ENCODE peak calls at places on chromosomes 6 and 20, in six cellular contexts. Z is breast epithelium; G is IMR-90; K is gastrocnemius medialis; Q is CD8-positive, alpha-beta T cell; V is upper lobe of right lung. E is an unnamed sample. For H3K9me3, the result is how much of the 10 kb centered on the place peaks cover.

GRCh38 chr6:93676506-93676905 is 257.1 kb upstream of the EPHA7 start:
- DNase-seq in Z (no peak), G (no peak), K (no peak), Q (no peak), V (no peak), E (no peak)

GRCh38 chr6:43759157-43759925 is 10.7 kb upstream of the VEGFA start:
- DNase-seq in Z (no peak), G (no peak), K (no peak), Q (no peak), V (no peak), E (no peak)

GRCh38 chr20:37249304-37249703 is 12.3 kb downstream of the GHRH start:
- DNase-seq in Z (no peak), G (no peak), K (no peak), Q (no peak), V (no peak), E (no peak)

GRCh38 chr6:169044376-169045230 is 209.0 kb downstream of the THBS2 start:
- DNase-seq in Z (no peak), G (no peak), K (no peak), Q (no peak), V (peak), E (no peak)

GRCh38 chr20:63553933-63554290 is at the start of gene FNDC11:
- DNase-seq in Z (no peak), G (no peak), K (no peak), Q (no peak), V (peak), E (peak)

GRCh38 chr6:150752409-150752808 is 113.1 kb upstream of the MTHFD1L start:
- DNase-seq in Z (no peak), G (no peak), K (no peak), Q (no peak), V (no peak), E (no peak)

GRCh38 chr6:166786704-166787293 is 159.7 kb upstream of the RPS6KA2 start:
- DNase-seq in Z (no peak), G (peak), K (no peak), Q (no peak), V (no peak), E (no peak)

GRCh38 chr6:169498887-169499513 is 202.8 kb downstream of the WDR27 start:
- DNase-seq in Z (no peak), G (peak), K (no peak), Q (no peak), V (no peak), E (no peak)

GRCh38 chr20:63635431-63636141 is 8.7 kb upstream of the GMEB2 start:
- DNase-seq in Z (no peak), G (no peak), K (no peak), Q (peak), V (peak), E (peak)

GRCh38 chr6:63883597-63883996 is 248.0 kb downstream of the PHF3 start:
- DNase-seq in Z (no peak), G (no peak), K (no peak), Q (no peak), V (no peak), E (no peak)

GRCh38 chr20:9147553-9148024 is 78.7 kb downstream of the PLCB4 start:
- DNase-seq in Z (no peak), G (peak), K (no peak), Q (no peak), V (no peak), E (no peak)

GRCh38 chr6:30752164-30752927 is 8.0 kb upstream of the IER3 start:
- DNase-seq in Z (peak), G (peak), K (peak), Q (no peak), V (peak), E (no peak)

GRCh38 chr6:111754423-111754822 is 118.8 kb downstream of the FYN start:
- DNase-seq in Z (no peak), G (no peak), K (no peak), Q (no peak), V (no peak), E (no peak)

GRCh38 chr20:36210561-36210960 is 25.7 kb upstream of the AAR2 start:
- DNase-seq in Z (no peak), G (no peak), K (no peak), Q (no peak), V (no peak), E (no peak)

GRCh38 chr6:89311853-89312531 is 3.1 kb downstream of the GABRR2 start:
- DNase-seq in Z (no peak), G (peak), K (no peak), Q (no peak), V (no peak), E (no peak)

GRCh38 chr6:102387351-102388033 is 994.0 kb downstream of the GRIK2 start:
- DNase-seq in Z (no peak), G (no peak), K (no peak), Q (no peak), V (no peak), E (no peak)

GRCh38 chr6:32700391-32701040 is 34.1 kb upstream of the HLA-DQB1 start:
- DNase-seq in Z (no peak), G (peak), K (peak), Q (no peak), V (no peak), E (no peak)

GRCh38 chr20:11159728-11160127 is 485.9 kb upstream of the JAG1 start:
- DNase-seq in Z (no peak), G (peak), K (no peak), Q (no peak), V (no peak), E (no peak)

GRCh38 chr20:13008761-13009681 is at the start of gene SPTLC3:
- DNase-seq in Z (peak), G (peak), K (no peak), Q (no peak), V (no peak), E (no peak)

GRCh38 chr6:13457577-13457976 is 29.8 kb downstream of the GFOD1 start:
- DNase-seq in Z (no peak), G (peak), K (no peak), Q (no peak), V (no peak), E (no peak)

GRCh38 chr6:166032366-166033171 is 135.1 kb downstream of the TBXT start:
- DNase-seq in Z (no peak), G (peak), K (peak), Q (no peak), V (no peak), E (no peak)

GRCh38 chr6:68559052-68559451 is 76.0 kb upstream of the ADGRB3 start:
- DNase-seq in Z (no peak), G (no peak), K (no peak), Q (no peak), V (no peak), E (no peak)

DNA sequence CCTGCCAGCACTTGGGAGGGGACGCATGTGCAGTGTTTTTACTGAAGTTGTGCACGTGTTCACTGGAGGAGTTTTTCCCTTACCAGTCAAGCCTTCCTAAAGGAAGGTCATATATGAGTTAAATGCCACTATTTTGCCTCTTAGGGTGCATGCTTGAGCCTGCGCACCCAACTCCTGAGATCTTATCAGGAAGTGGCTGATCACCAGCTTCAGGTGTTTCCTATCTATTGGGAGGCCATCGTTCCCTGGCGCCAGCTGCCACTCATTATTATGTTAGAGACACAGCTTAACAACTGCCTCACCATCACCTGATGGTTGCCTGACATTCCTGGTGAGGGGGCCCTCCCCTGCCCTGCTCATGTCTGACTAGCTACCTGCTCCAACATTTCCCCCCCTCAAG is 8.5 kb downstream of the ERVFRD-1 start:
- DNase-seq in Z (no peak), G (no peak), K (no peak), Q (no peak), V (no peak), E (no peak)
- H3K9me3 ChIP-seq in Z (under half), G (under half), K (under half), Q (under half), V (under half), E (under half)

DNA sequence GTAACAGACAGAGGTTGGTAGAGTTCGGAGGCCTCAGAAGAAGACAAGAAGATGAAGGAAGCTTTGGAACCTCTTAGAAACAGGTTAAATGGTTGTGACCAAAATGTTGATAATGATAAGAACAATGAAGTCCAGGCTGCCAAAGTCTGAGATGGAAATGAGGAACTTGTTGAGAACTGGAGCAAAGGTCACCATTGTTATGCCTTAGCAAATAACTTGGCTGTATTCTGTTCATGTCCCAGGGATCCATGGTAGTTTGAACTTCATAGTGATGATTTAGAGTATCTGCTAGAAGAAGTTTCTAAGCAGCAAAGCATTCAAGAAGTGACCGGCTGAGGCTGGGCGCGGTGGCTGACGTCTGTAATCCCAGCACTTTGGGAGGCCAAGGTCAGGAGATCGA is 11.1 kb upstream of the LSM14B start:
- DNase-seq in Z (no peak), G (no peak), K (no peak), Q (no peak), V (no peak), E (no peak)
- H3K9me3 ChIP-seq in Z (under half), G (under half), K (under half), Q (half or more), V (under half), E (under half)

GRCh38 chr6:376823-377571 is 14.6 kb upstream of the IRF4 start:
- DNase-seq in Z (no peak), G (no peak), K (peak), Q (no peak), V (no peak), E (no peak)

GRCh38 chr6:378958-379366 is 12.6 kb upstream of the IRF4 start:
- DNase-seq in Z (no peak), G (no peak), K (no peak), Q (no peak), V (no peak), E (no peak)

GRCh38 chr6:379367-380181 is 12.0 kb upstream of the IRF4 start:
- DNase-seq in Z (no peak), G (no peak), K (no peak), Q (no peak), V (no peak), E (no peak)

GRCh38 chr6:380234-381218 is 11.0 kb upstream of the IRF4 start:
- DNase-seq in Z (no peak), G (no peak), K (no peak), Q (no peak), V (no peak), E (no peak)

GRCh38 chr6:378090-378957 is 13.2 kb upstream of the IRF4 start:
- DNase-seq in Z (no peak), G (no peak), K (peak), Q (no peak), V (no peak), E (no peak)
- H3K9me3 ChIP-seq in Z (under half), G (under half), K (under half), Q (under half), V (under half), E (under half)

GRCh38 chr6:22913612-22914011 is 344.2 kb downstream of the HDGFL1 start:
- DNase-seq in Z (no peak), G (no peak), K (no peak), Q (no peak), V (no peak), E (no peak)

GRCh38 chr6:22921831-22922230 is 352.5 kb downstream of the HDGFL1 start:
- DNase-seq in Z (no peak), G (no peak), K (no peak), Q (no peak), V (no peak), E (no peak)

DNA sequence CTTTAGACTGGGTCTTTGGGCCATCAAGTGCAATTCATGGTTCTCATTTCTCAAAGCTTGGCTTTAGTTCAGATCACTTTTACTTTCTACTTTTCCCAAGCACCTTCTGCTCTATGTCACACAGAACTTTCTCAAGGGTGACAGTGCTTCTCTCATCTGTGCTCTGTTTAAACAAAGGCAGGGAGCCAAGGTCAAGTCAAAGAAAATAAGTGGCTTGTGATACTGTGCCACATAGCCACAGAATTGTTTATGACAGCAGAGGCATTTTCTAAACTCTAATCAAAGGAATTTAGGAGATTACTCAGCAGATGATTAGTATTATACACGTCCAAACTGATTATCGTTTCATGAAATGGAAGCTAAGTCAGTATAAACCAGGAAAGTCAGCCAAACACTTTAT is 348.0 kb downstream of the HDGFL1 start:
- DNase-seq in Z (no peak), G (peak), K (no peak), Q (no peak), V (no peak), E (no peak)
- H3K9me3 ChIP-seq in Z (under half), G (under half), K (under half), Q (under half), V (under half), E (under half)

DNA sequence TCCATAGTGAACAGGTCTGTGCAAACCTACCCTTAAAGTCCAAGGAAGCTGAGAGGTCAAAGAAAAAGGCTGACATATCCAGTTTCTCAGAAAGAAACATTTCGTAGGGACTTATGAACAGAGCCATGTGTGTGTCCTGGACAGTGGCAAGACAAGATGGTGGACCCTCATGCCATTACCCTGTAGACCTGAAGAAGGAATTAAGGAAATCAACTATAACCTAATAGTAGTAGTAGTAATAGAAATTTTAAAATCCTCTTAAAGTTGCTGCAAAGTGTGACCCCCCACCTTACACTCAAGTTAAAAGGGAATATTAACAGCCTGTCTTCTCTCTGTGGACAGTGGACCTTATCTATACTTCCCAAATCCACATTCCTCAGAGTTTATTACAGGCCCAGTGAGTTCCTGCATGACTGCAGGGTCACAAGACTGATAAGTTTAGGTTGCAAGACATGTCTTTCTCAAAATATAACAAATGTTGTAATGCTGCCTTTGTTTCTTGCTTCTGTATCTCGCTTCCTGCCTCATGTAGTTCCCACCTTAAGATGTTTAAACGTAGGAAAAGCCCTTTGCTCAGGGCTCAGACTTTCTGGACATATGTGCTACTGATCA is 10.6 kb downstream of the IL22RA2 start:
- DNase-seq in Z (no peak), G (no peak), K (no peak), Q (no peak), V (no peak), E (no peak)
- H3K9me3 ChIP-seq in Z (under half), G (under half), K (under half), Q (under half), V (under half), E (under half)

DNA sequence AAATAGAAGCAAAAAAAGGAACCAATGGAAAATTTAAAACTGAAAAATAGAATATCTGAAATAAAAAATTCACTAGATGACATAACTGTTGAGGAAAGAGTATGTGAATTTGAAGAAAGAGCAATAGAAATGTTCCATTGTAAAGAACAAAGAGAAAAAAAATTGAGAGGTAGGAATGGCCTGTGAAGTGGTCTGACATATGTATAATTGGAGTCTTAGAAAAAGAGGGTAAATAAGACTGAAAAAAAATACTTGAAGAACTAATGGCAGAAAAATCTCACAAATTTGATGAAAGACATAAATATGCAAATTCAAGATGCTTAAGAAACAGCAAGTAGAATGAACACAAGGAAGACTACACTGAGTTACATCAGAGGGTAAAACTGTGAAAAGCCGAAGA is 93.4 kb downstream of the QKI start:
- DNase-seq in Z (no peak), G (peak), K (no peak), Q (no peak), V (no peak), E (no peak)
- H3K9me3 ChIP-seq in Z (under half), G (under half), K (under half), Q (under half), V (under half), E (under half)